ENCODE peak calls at places on chromosomes 7 and 10, in five cellular contexts. One of them, this sample, is unnamed.

GRCh38 chr7:35714862-35715261 is 19.9 kb upstream of the HERPUD2 start:
- DNase-seq in T-cell: no peak
- DNase-seq in Panc1: no peak
- DNase-seq in retina: no peak
- DNase-seq in activated naive CD4-positive, alpha-beta T cell treated with anti-CD3 and anti-CD28 coated beads for 36 hours: peak; percentile 23
- DNase-seq in this sample: no peak

GRCh38 chr7:101985646-101986199 is 168.3 kb downstream of the CUX1 start:
- DNase-seq in T-cell: no peak
- DNase-seq in Panc1: no peak
- DNase-seq in retina: peak; percentile 51
- DNase-seq in activated naive CD4-positive, alpha-beta T cell treated with anti-CD3 and anti-CD28 coated beads for 36 hours: no peak
- DNase-seq in this sample: no peak

GRCh38 chr7:1438208-1438607 is 21.1 kb downstream of the MICALL2 start:
- DNase-seq in T-cell: no peak
- DNase-seq in Panc1: no peak
- DNase-seq in retina: no peak
- DNase-seq in activated naive CD4-positive, alpha-beta T cell treated with anti-CD3 and anti-CD28 coated beads for 36 hours: no peak
- DNase-seq in this sample: no peak

GRCh38 chr10:95447733-95448132 is 113.4 kb downstream of the SORBS1 start:
- DNase-seq in T-cell: no peak
- DNase-seq in Panc1: no peak
- DNase-seq in retina: no peak
- DNase-seq in activated naive CD4-positive, alpha-beta T cell treated with anti-CD3 and anti-CD28 coated beads for 36 hours: no peak
- DNase-seq in this sample: no peak

GRCh38 chr10:125734823-125735222 is 15.3 kb downstream of the EDRF1 start:
- DNase-seq in T-cell: no peak
- DNase-seq in Panc1: no peak
- DNase-seq in retina: no peak
- DNase-seq in activated naive CD4-positive, alpha-beta T cell treated with anti-CD3 and anti-CD28 coated beads for 36 hours: no peak
- DNase-seq in this sample: no peak

GRCh38 chr10:75512534-75512933 is 81.1 kb downstream of the LRMDA start:
- DNase-seq in T-cell: no peak
- DNase-seq in Panc1: no peak
- DNase-seq in retina: no peak
- DNase-seq in activated naive CD4-positive, alpha-beta T cell treated with anti-CD3 and anti-CD28 coated beads for 36 hours: no peak
- DNase-seq in this sample: no peak

GRCh38 chr7:94650652-94651051 is 5.3 kb downstream of the SGCE start:
- DNase-seq in T-cell: no peak
- DNase-seq in Panc1: no peak
- DNase-seq in retina: no peak
- DNase-seq in activated naive CD4-positive, alpha-beta T cell treated with anti-CD3 and anti-CD28 coated beads for 36 hours: no peak
- DNase-seq in this sample: no peak

GRCh38 chr10:18230794-18231193 is 90.6 kb downstream of the CACNB2 start:
- DNase-seq in T-cell: no peak
- DNase-seq in Panc1: no peak
- DNase-seq in retina: no peak
- DNase-seq in activated naive CD4-positive, alpha-beta T cell treated with anti-CD3 and anti-CD28 coated beads for 36 hours: no peak
- DNase-seq in this sample: no peak

GRCh38 chr10:30431435-30431911 is 2.5 kb upstream of the MAP3K8 start:
- DNase-seq in T-cell: no peak
- DNase-seq in Panc1: no peak
- DNase-seq in retina: no peak
- DNase-seq in activated naive CD4-positive, alpha-beta T cell treated with anti-CD3 and anti-CD28 coated beads for 36 hours: no peak
- DNase-seq in this sample: no peak

GRCh38 chr7:140358771-140359095 is 39.6 kb downstream of the SLC37A3 start:
- DNase-seq in T-cell: peak; percentile 3
- DNase-seq in Panc1: no peak
- DNase-seq in retina: no peak
- DNase-seq in activated naive CD4-positive, alpha-beta T cell treated with anti-CD3 and anti-CD28 coated beads for 36 hours: no peak
- DNase-seq in this sample: no peak

GRCh38 chr10:110442746-110443145 is 55.0 kb upstream of the DUSP5 start:
- DNase-seq in T-cell: no peak
- DNase-seq in Panc1: no peak
- DNase-seq in retina: no peak
- DNase-seq in activated naive CD4-positive, alpha-beta T cell treated with anti-CD3 and anti-CD28 coated beads for 36 hours: peak; percentile 3
- DNase-seq in this sample: no peak

GRCh38 chr10:89648074-89648473 is 3.0 kb upstream of the PANK1 start:
- DNase-seq in T-cell: no peak
- DNase-seq in Panc1: no peak
- DNase-seq in retina: no peak
- DNase-seq in activated naive CD4-positive, alpha-beta T cell treated with anti-CD3 and anti-CD28 coated beads for 36 hours: no peak
- DNase-seq in this sample: no peak

GRCh38 chr10:119362122-119362521 is 154.8 kb downstream of the GRK5 start:
- DNase-seq in T-cell: no peak
- DNase-seq in Panc1: no peak
- DNase-seq in retina: no peak
- DNase-seq in activated naive CD4-positive, alpha-beta T cell treated with anti-CD3 and anti-CD28 coated beads for 36 hours: no peak
- DNase-seq in this sample: no peak

GRCh38 chr7:85041599-85042216 is 145.1 kb downstream of the SEMA3D start:
- DNase-seq in T-cell: no peak
- DNase-seq in Panc1: peak; percentile 67
- DNase-seq in retina: peak; percentile 63
- DNase-seq in activated naive CD4-positive, alpha-beta T cell treated with anti-CD3 and anti-CD28 coated beads for 36 hours: peak; percentile 68
- DNase-seq in this sample: peak; percentile 19

GRCh38 chr7:37089972-37090371 is 358.7 kb downstream of the ELMO1 start:
- DNase-seq in T-cell: no peak
- DNase-seq in Panc1: no peak
- DNase-seq in retina: no peak
- DNase-seq in activated naive CD4-positive, alpha-beta T cell treated with anti-CD3 and anti-CD28 coated beads for 36 hours: no peak
- DNase-seq in this sample: no peak

This sample was measured in keratinocyte.